ENCODE peak calls at places on chromosome 22, in ten cellular contexts. B, Q, Z, F, I, N, K, X, G and W are unnamed samples.
A peak's percentile ranks its signal among the peaks of the same experiment; 100 is the strongest.

GRCh38 chr22:38246692-38247091 is 26.1 kb downstream of the TMEM184B start:
- DNase-seq in I (no peak), F (peak; percentile 49), G (no peak), X (no peak), Z (peak; percentile 53), B (peak; percentile 68), K (no peak), Q (no peak), N (peak; percentile 69), W (no peak)

GRCh38 chr22:17085277-17086091 is 684 bp downstream of the IL17RA start:
- DNase-seq in K (no peak), N (no peak), Q (no peak), I (peak; percentile 83), B (no peak), X (peak; percentile 46), G (no peak), F (no peak), Z (no peak), W (no peak)

GRCh38 chr22:39317084-39317755 is 2.2 kb downstream of the RPL3 start:
- DNase-seq in I (no peak), Z (no peak), G (no peak), F (no peak), Q (no peak), X (no peak), B (no peak), N (no peak), K (no peak), W (no peak)

GRCh38 chr22:23180893-23181762 is 819 bp downstream of the BCR start:
- DNase-seq in I (no peak), B (no peak), G (peak; percentile 63), N (no peak), X (peak; percentile 47), K (no peak), Z (no peak), Q (no peak), F (no peak), W (no peak)

GRCh38 chr22:17781319-17782031 is 7.2 kb upstream of the BID start:
- DNase-seq in F (peak; percentile 36), Q (peak; percentile 94), K (no peak), I (no peak), X (no peak), G (peak; percentile 73), B (no peak), N (no peak), Z (no peak), W (no peak)

GRCh38 chr22:40040927-40041326 is 46.2 kb downstream of the FAM83F start:
- DNase-seq in Q (no peak), G (no peak), Z (peak; percentile 64), K (no peak), B (peak; percentile 58), I (no peak), F (peak; percentile 43), X (no peak), N (peak; percentile 72), W (no peak)

GRCh38 chr22:38311331-38311635 is 6.0 kb downstream of the CSNK1E start:
- DNase-seq in X (no peak), Z (no peak), B (peak; percentile 68), K (no peak), Q (no peak), F (no peak), G (no peak), N (no peak), I (no peak), W (no peak)

GRCh38 chr22:44159811-44160210 is 20.9 kb upstream of the PARVG start:
- DNase-seq in F (no peak), Z (no peak), N (no peak), X (no peak), I (no peak), G (no peak), Q (no peak), K (no peak), B (no peak), W (no peak)

GRCh38 chr22:46826438-46826837 is 64.0 kb downstream of the TBC1D22A start:
- DNase-seq in B (no peak), G (no peak), Z (no peak), F (no peak), K (no peak), X (no peak), Q (no peak), N (no peak), I (no peak), W (no peak)

GRCh38 chr22:46827072-46827780 is 64.8 kb downstream of the TBC1D22A start:
- DNase-seq in I (no peak), Q (no peak), B (no peak), G (no peak), N (no peak), Z (no peak), F (no peak), K (no peak), X (peak; percentile 92), W (no peak)

GRCh38 chr22:46828323-46829139 is 66.1 kb downstream of the TBC1D22A start:
- DNase-seq in N (no peak), I (no peak), B (no peak), Q (no peak), X (no peak), G (no peak), K (no peak), F (no peak), Z (no peak), W (no peak)

GRCh38 chr22:46829140-46829891 is 66.9 kb downstream of the TBC1D22A start:
- DNase-seq in K (no peak), B (no peak), Q (peak; percentile 94), N (no peak), G (no peak), X (no peak), F (no peak), Z (no peak), I (no peak), W (no peak)

DNA sequence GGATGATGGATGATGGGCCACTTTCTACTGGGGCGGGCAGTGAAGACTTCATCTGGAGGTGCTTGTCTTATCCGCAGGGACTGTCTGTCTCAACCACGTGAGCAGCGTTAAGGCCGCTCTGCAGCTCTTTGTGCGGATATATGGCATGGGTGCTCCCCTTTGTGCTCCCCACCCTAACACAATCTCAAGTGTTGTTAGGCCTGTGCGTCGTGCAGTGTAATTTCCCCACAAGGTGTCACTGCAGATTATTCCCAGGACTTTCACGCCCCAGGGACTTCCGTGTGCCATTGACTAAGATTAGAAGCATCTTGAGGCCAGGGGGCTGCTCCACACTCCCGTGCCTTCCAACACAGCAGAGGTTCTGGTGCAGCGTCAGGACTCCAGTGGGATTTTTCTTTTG is 65.3 kb downstream of the TBC1D22A start:
- DNase-seq in I (no peak), B (no peak), N (no peak), X (no peak), G (no peak), Z (no peak), F (no peak), Q (no peak), K (no peak), W (no peak)
- TF ChIP-seq CTCF in I (no peak), B (no peak), N (no peak), X (no peak), G (no peak), Z (no peak), F (no peak), Q (no peak), K (no peak), W (no peak)

GRCh38 chr22:20110359-20110985 is 5.4 kb upstream of the RANBP1 start:
- DNase-seq in Z (no peak), N (no peak), G (no peak), Q (no peak), F (no peak), B (no peak), K (no peak), X (no peak), I (no peak), W (no peak)

GRCh38 chr22:20109411-20110358 is 6.2 kb upstream of the RANBP1 start:
- DNase-seq in F (no peak), Q (no peak), I (no peak), G (no peak), Z (no peak), B (no peak), N (no peak), X (no peak), K (no peak), W (no peak)

GRCh38 chr22:20112623-20113511 is 3.0 kb upstream of the RANBP1 start:
- DNase-seq in N (no peak), I (no peak), X (no peak), Q (no peak), G (no peak), B (no peak), K (no peak), Z (no peak), F (no peak), W (no peak)

GRCh38 chr22:20111689-20112622 is 3.9 kb upstream of the RANBP1 start:
- DNase-seq in K (no peak), N (no peak), I (no peak), F (no peak), X (no peak), G (no peak), Z (no peak), Q (no peak), B (no peak), W (no peak)

DNA sequence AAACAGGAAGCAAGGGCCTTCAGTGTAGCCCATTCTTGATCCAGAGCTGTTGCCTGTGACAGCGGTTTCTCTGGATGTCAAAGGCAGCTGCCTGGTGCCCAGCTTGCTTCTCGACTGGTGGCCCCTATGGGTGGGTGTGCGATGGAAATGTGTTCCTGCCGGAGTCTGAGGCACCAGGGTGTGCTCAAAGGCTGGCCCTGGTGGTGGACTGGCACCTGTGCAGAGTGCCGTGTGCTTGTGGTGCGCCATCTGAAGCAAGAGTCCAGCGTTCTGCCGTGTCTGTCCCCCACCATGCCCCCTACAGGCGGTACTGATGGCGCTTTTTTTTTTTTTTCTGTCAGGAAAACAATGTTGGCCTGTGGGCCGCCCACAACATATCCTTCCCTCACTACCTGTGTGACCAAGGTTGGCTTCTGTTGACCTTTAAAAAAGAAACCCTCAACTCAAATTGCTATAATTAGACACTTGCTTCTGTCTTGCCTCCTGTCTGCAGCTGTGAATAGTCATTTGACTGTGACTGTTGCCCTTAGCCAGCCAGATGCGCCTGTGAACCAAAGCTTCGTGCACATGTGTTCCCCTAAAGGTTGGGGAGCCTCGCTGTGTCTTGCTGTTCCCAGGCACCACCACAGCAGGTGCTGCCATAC is 4.7 kb upstream of the RANBP1 start:
- DNase-seq in X (peak; percentile 78), K (no peak), I (no peak), F (no peak), Q (peak; percentile 5), N (no peak), B (no peak), G (no peak), Z (no peak), W (no peak)
- H3K27ac ChIP-seq in X (peak overlapping the region; percentile 83), K (no peak overlapping the region), I (no peak overlapping the region), F (peak overlapping the region; percentile 59), Q (no peak overlapping the region), N (no peak overlapping the region), B (no peak overlapping the region), G (no peak overlapping the region), Z (no peak overlapping the region), W (no peak overlapping the region)

DNA sequence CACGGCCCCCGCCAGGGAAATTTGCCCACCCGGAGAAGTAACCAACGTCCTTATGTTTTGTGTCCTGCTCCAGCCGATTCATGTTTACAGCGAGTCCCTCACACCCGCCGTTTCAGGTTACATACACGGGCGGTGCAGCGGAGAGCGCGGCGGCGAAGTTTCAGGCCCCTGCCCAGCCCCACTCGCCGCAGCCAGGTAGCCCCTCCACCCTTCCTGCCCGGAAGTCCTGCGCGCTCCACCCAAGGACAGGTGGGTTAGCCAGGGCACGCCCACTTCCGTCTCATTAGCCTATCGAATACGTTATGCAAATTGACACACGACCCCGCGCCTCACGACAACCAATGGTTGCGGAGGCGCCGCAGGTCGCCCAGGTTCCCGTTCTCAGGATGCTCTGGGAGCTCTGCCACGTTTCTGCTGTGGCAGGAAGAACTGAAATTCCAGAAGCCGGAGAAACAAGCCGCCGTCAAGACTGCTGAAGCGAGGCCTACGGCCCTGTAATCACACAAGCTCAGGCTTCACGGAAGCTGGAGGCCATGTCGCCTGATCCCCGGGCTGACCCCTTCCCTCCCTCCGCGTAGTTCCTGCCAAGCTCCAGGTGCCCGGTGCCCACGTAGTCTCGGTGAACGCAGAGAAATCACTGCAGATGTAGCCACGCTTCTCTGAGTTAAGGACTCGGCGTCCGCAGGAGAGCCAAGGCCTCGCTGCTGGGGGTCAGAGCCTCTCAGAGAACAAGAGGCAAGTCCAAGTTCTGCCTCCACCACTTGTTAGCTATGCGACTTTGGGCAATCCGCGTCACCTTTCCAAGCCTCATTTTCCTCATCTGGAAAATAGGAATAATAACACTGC is 22.4 kb upstream of the MYH9 start:
- DNase-seq in I (peak; percentile 92), F (peak; percentile 90), X (peak; percentile 100), Z (no peak), Q (no peak), B (peak; percentile 78), G (peak; percentile 78), K (peak; percentile 95), N (peak; percentile 98), W (peak; percentile 45)
- H3K4me3 ChIP-seq in I (peak overlapping the region; percentile 42), F (peak overlapping the region; percentile 55), X (peak overlapping the region; percentile 51), Z (peak overlapping the region; percentile 25), Q (no peak overlapping the region), B (peak overlapping the region; percentile 37), G (peak overlapping the region; percentile 58), K (peak overlapping the region; percentile 23), N (peak overlapping the region; percentile 48), W (peak overlapping the region; percentile 23)

DNA sequence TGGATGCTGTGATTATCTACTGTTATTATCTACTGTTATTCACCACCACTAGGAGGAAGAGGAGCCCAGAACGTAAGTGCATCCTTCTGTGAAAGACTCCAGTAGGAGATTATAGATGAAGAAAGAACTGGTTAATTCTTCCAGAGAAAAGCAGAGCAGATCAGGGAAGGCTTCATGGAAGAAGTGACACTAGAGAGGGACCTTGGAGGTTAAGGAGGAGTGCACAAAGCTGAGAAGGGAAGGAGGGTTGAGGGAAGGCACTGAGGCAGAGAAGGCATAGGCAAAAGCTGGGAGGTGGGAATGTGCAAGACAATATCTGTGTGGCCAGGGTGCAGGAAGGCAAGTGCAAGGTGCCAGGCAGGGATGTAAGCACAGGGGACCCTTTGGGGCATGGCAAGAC is 13.5 kb downstream of the CRYBB1 start:
- DNase-seq in F (no peak), B (no peak), I (no peak), Z (no peak), Q (no peak), N (no peak), X (no peak), K (no peak), G (no peak), W (no peak)
- TF ChIP-seq CTCF in F (no peak), B (no peak), I (no peak), Z (no peak), Q (no peak), N (no peak), X (peak; percentile 13), K (no peak), G (no peak), W (no peak)